ENCODE peak calls at places on chromosomes 12 and 14, in ten cellular contexts. W, A, T, J, C, S, V, L, K and R are unnamed samples.

GRCh38 chr14:56202256-56202655 is 84.0 kb downstream of the PELI2 start:
- DNase-seq in J (no peak), C (no peak), T (no peak), L (no peak), K (no peak), W (no peak), S (no peak), A (no peak), V (no peak), R (no peak)

GRCh38 chr12:104903648-104904423 is 54.3 kb downstream of the SLC41A2 start:
- DNase-seq in J (no peak), V (no peak), A (no peak), L (no peak), W (no peak), K (no peak), C (no peak), T (no peak), S (no peak), R (no peak)

GRCh38 chr12:105983622-105984325 is 155.0 kb downstream of the NUAK1 start:
- DNase-seq in A (no peak), T (no peak), V (no peak), W (no peak), L (no peak), K (no peak), S (no peak), C (no peak), J (no peak), R (no peak)

GRCh38 chr12:15800278-15800677 is 11.1 kb upstream of the EPS8 start:
- DNase-seq in W (no peak), J (no peak), S (no peak), L (no peak), C (no peak), A (no peak), K (no peak), V (no peak), T (no peak), R (no peak)

GRCh38 chr12:50107416-50108268 is 3.8 kb downstream of the GPD1 start:
- DNase-seq in S (no peak), T (no peak), A (no peak), V (no peak), J (no peak), K (no peak), L (no peak), W (no peak), C (no peak), R (no peak)

GRCh38 chr14:70893842-70894237 is 13.4 kb upstream of the PCNX1 start:
- DNase-seq in J (no peak), L (no peak), V (no peak), T (no peak), C (no peak), S (no peak), K (no peak), A (no peak), W (no peak), R (no peak)

GRCh38 chr14:96091941-96092411 is 52.8 kb downstream of the C14orf132 start:
- DNase-seq in L (no peak), A (no peak), C (no peak), S (no peak), K (no peak), T (no peak), J (no peak), V (no peak), W (no peak), R (no peak)

GRCh38 chr12:104911942-104912341 is 46.1 kb downstream of the SLC41A2 start:
- DNase-seq in W (no peak), S (no peak), T (no peak), L (no peak), V (no peak), K (no peak), J (no peak), A (no peak), C (no peak), R (no peak)

GRCh38 chr12:26153421-26154154 is 28.8 kb upstream of the BHLHE41 start:
- DNase-seq in V (no peak), A (no peak), W (no peak), J (no peak), S (no peak), K (no peak), T (no peak), C (no peak), L (no peak), R (no peak)

GRCh38 chr12:89770391-89770790 is 61.8 kb upstream of the ATP2B1 start:
- DNase-seq in T (no peak), J (no peak), L (no peak), A (peak), K (no peak), S (no peak), W (no peak), C (peak), V (no peak), R (no peak)

GRCh38 chr14:26597136-26598080 is at the start of gene NOVA1:
- DNase-seq in A (no peak), J (peak), T (peak), C (no peak), K (no peak), W (no peak), L (peak), V (peak), S (no peak), R (peak)

GRCh38 chr12:73935817-73936216 is 601.8 kb upstream of the ATXN7L3B start:
- DNase-seq in V (no peak), A (peak), J (no peak), W (no peak), S (peak), C (peak), T (no peak), K (no peak), L (peak), R (no peak)

GRCh38 chr12:57983150-57983857 is 41.9 kb downstream of the ATP23 start:
- DNase-seq in T (no peak), L (no peak), C (peak), W (no peak), S (peak), V (no peak), K (no peak), A (peak), J (no peak), R (peak)

GRCh38 chr12:65800928-65801327 is 23.4 kb upstream of the HMGA2 start:
- DNase-seq in V (no peak), K (no peak), A (no peak), T (no peak), C (no peak), J (no peak), W (no peak), L (no peak), S (no peak), R (no peak)

GRCh38 chr12:57726151-57726883 is 12.2 kb downstream of the AGAP2 start:
- DNase-seq in W (no peak), V (peak), A (peak), C (no peak), S (peak), J (peak), K (no peak), L (peak), T (peak), R (peak)

GRCh38 chr14:91123201-91123600 is 9.3 kb downstream of the DGLUCY start:
- DNase-seq in V (no peak), W (no peak), A (no peak), L (no peak), C (no peak), J (no peak), S (no peak), K (no peak), T (no peak), R (no peak)

GRCh38 chr14:68284333-68284732 is 464.8 kb downstream of the RAD51B start:
- DNase-seq in K (no peak), T (no peak), A (no peak), W (no peak), C (no peak), V (no peak), S (no peak), J (no peak), L (no peak), R (no peak)

GRCh38 chr12:132066345-132066685 is 77.8 kb downstream of the DDX51 start:
- DNase-seq in W (no peak), V (no peak), S (no peak), C (peak), K (no peak), L (no peak), T (no peak), J (no peak), A (no peak), R (no peak)

GRCh38 chr12:77204055-77204454 is 138.7 kb upstream of the E2F7 start:
- DNase-seq in C (peak), T (no peak), J (no peak), W (no peak), V (no peak), S (no peak), A (no peak), K (no peak), L (peak), R (no peak)

GRCh38 chr12:29207120-29207519 is 58.0 kb downstream of the FAR2 start:
- DNase-seq in W (no peak), L (no peak), A (no peak), V (no peak), K (no peak), C (no peak), S (no peak), T (no peak), J (no peak), R (no peak)

GRCh38 chr14:47917344-47917954 is 242.0 kb upstream of the MDGA2 start:
- DNase-seq in W (no peak), V (no peak), L (peak), J (no peak), T (no peak), C (peak), S (no peak), A (peak), K (no peak), R (no peak)

GRCh38 chr14:102094101-102094500 is 7.3 kb upstream of the HSP90AA1 start:
- DNase-seq in K (no peak), C (no peak), J (no peak), L (no peak), A (no peak), S (no peak), W (no peak), T (no peak), V (no peak), R (no peak)

GRCh38 chr12:89863332-89863938 is 154.8 kb upstream of the ATP2B1 start:
- DNase-seq in J (no peak), T (no peak), L (no peak), A (no peak), V (no peak), K (no peak), W (no peak), C (no peak), S (no peak), R (no peak)

GRCh38 chr14:42779024-42779423 is 1172.3 kb downstream of the LRFN5 start:
- DNase-seq in A (peak), V (no peak), S (no peak), W (no peak), L (no peak), K (no peak), T (no peak), J (no peak), C (no peak), R (no peak)

GRCh38 chr12:109721276-109721675 is 7.7 kb downstream of the FAM222A start:
- DNase-seq in A (no peak), K (no peak), C (no peak), T (peak), W (no peak), S (no peak), L (no peak), J (peak), V (no peak), R (no peak)

GRCh38 chr12:31524791-31525495 is 66.0 kb downstream of the DENND5B start:
- DNase-seq in K (no peak), J (no peak), T (no peak), C (no peak), A (no peak), V (no peak), W (no peak), L (no peak), S (no peak), R (no peak)

GRCh38 chr12:45468751-45469615 is 253.1 kb downstream of the ANO6 start:
- DNase-seq in L (peak), C (no peak), J (no peak), K (no peak), A (no peak), V (no peak), W (no peak), T (no peak), S (no peak), R (no peak)

GRCh38 chr14:56216631-56217379 is 98.6 kb downstream of the PELI2 start:
- DNase-seq in V (no peak), A (peak), J (peak), K (no peak), L (no peak), T (peak), W (no peak), S (no peak), C (peak), R (peak)

GRCh38 chr12:119505001-119505400 is 88.6 kb upstream of the TMEM233 start:
- DNase-seq in A (no peak), W (no peak), K (no peak), L (no peak), T (no peak), C (no peak), V (no peak), S (no peak), J (no peak), R (no peak)

GRCh38 chr14:60951781-60952435 is 29.0 kb downstream of the TRMT5 start:
- DNase-seq in C (no peak), K (no peak), J (no peak), S (no peak), T (no peak), L (no peak), V (no peak), W (no peak), A (no peak), R (no peak)

GRCh38 chr14:71022939-71023338 is 115.7 kb downstream of the PCNX1 start:
- DNase-seq in T (no peak), V (no peak), J (no peak), K (no peak), W (no peak), A (no peak), C (no peak), S (no peak), L (no peak), R (no peak)

GRCh38 chr12:111256629-111257434 is 112.1 kb downstream of the PHETA1 start:
- DNase-seq in C (no peak), V (no peak), K (no peak), J (no peak), L (no peak), W (no peak), S (no peak), T (no peak), A (peak), R (no peak)

GRCh38 chr12:130714591-130715149 is 1.4 kb downstream of the RIMBP2 start:
- DNase-seq in W (no peak), V (peak), T (no peak), J (no peak), L (no peak), K (no peak), S (no peak), A (no peak), C (no peak), R (no peak)

GRCh38 chr12:42583017-42583416 is 6.5 kb downstream of the PRICKLE1 start:
- DNase-seq in A (no peak), W (no peak), K (no peak), V (no peak), J (no peak), S (no peak), T (no peak), L (no peak), C (no peak), R (no peak)

GRCh38 chr12:68915055-68915454 is 17.9 kb downstream of the CPM start:
- DNase-seq in S (no peak), C (no peak), K (no peak), J (no peak), L (no peak), W (no peak), T (no peak), A (no peak), V (no peak), R (no peak)

GRCh38 chr12:57240926-57241555 is 9.9 kb downstream of the STAC3 start:
- DNase-seq in J (no peak), S (no peak), V (peak), C (no peak), L (peak), W (no peak), K (no peak), A (peak), T (no peak), R (peak)

GRCh38 chr12:46770501-46771183 is 55.2 kb downstream of the SLC38A4 start:
- DNase-seq in C (no peak), A (no peak), T (no peak), V (no peak), S (no peak), K (no peak), L (no peak), W (no peak), J (no peak), R (no peak)